ENCODE peak calls at places on chromosomes 7 and 10, in four cellular contexts. F is A549, S is lung, O is psoas muscle. Y is an unnamed sample. For H3K9me3 and H3K4me1, the result is how much of the 10 kb centered on the place peaks cover.

GRCh38 chr7:22548313-22548712 is 48.3 kb upstream of the STEAP1B start:
- DNase-seq in F (no peak), S (no peak), O (no peak), Y (no peak)

GRCh38 chr10:8758029-8758428 is 703.5 kb downstream of the GATA3 start:
- DNase-seq in F (no peak), S (no peak), O (no peak), Y (no peak)

GRCh38 chr7:40880581-40880980 is 745.8 kb downstream of the SUGCT start:
- DNase-seq in F (no peak), S (no peak), O (no peak), Y (no peak)

GRCh38 chr10:70786799-70787415 is 1.7 kb upstream of the TBATA start:
- DNase-seq in F (no peak), S (no peak), O (no peak), Y (peak)

GRCh38 chr10:8102708-8103401 is 48.4 kb downstream of the GATA3 start:
- DNase-seq in F (no peak), S (no peak), O (no peak), Y (no peak)

GRCh38 chr7:20598479-20599419 is 16.7 kb upstream of the ABCB5 start:
- DNase-seq in F (peak), S (no peak), O (no peak), Y (no peak)

GRCh38 chr7:72098812-72099211 is 313.3 kb downstream of the CALN1 start:
- DNase-seq in F (no peak), S (no peak), O (no peak), Y (peak)

GRCh38 chr7:6589829-6590644 is at the start of gene INTS15:
- DNase-seq in F (peak), S (peak), O (peak), Y (no peak)

GRCh38 chr10:74189999-74190421 is 39.0 kb downstream of the ADK start:
- DNase-seq in F (peak), S (peak), O (no peak), Y (no peak)

GRCh38 chr10:86349940-86350630 is 16.5 kb downstream of the GRID1 start:
- DNase-seq in F (no peak), S (no peak), O (peak), Y (no peak)

GRCh38 chr7:26379711-26380110 is 88.0 kb downstream of the SNX10 start:
- DNase-seq in F (no peak), S (no peak), O (no peak), Y (no peak)

GRCh38 chr10:93652857-93653256 is 40.5 kb downstream of the PDE6C start:
- DNase-seq in F (no peak), S (no peak), O (no peak), Y (no peak)

GRCh38 chr7:24477807-24478655 is 95.2 kb upstream of the PALS2 start:
- DNase-seq in F (peak), S (no peak), O (no peak), Y (no peak)

GRCh38 chr10:102020938-102021337 is 35.0 kb downstream of the ARMH3 start:
- DNase-seq in F (no peak), S (no peak), O (no peak), Y (no peak)

GRCh38 chr10:37734971-37735370 is 122.4 kb downstream of the ZNF248 start:
- DNase-seq in F (peak), S (no peak), O (no peak), Y (no peak)

GRCh38 chr10:99370993-99371392 is 41.8 kb downstream of the CNNM1 start:
- DNase-seq in F (peak), S (no peak), O (no peak), Y (no peak)

GRCh38 chr10:127364034-127364433 is 167.6 kb upstream of the INSYN2A start:
- DNase-seq in F (no peak), S (no peak), O (no peak), Y (no peak)

GRCh38 chr7:111676811-111677210 is 114.5 kb upstream of the IMMP2L start:
- DNase-seq in F (no peak), S (no peak), O (no peak), Y (no peak)

GRCh38 chr10:6494934-6495592 is 85.0 kb downstream of the PRKCQ start:
- DNase-seq in F (no peak), S (no peak), O (no peak), Y (no peak)

GRCh38 chr7:71739520-71740195 is 607.7 kb downstream of the GALNT17 start:
- DNase-seq in F (no peak), S (no peak), O (no peak), Y (no peak)

GRCh38 chr7:38660427-38661099 is 29.4 kb upstream of the AMPH start:
- DNase-seq in F (peak), S (no peak), O (no peak), Y (no peak)

GRCh38 chr10:21318768-21319167 is 206.7 kb downstream of the SKIDA1 start:
- DNase-seq in F (no peak), S (no peak), O (no peak), Y (no peak)

GRCh38 chr7:92916751-92917369 is 80.5 kb upstream of the CDK6 start:
- DNase-seq in F (peak), S (no peak), O (no peak), Y (no peak)

GRCh38 chr7:116683786-116684185 is 11.8 kb downstream of the MET start:
- DNase-seq in F (no peak), S (no peak), O (no peak), Y (no peak)

GRCh38 chr7:92485267-92485892 is 7.6 kb upstream of the ERVW-1 start:
- DNase-seq in F (no peak), S (no peak), O (no peak), Y (no peak)

GRCh38 chr7:36677769-36678435 is 46.4 kb downstream of the AOAH start:
- DNase-seq in F (no peak), S (no peak), O (no peak), Y (no peak)

GRCh38 chr10:78846770-78847169 is 222.0 kb upstream of the ZMIZ1 start:
- DNase-seq in F (no peak), S (no peak), O (peak), Y (no peak)

GRCh38 chr7:30148951-30149459 is 14.2 kb downstream of the MTURN start:
- DNase-seq in F (no peak), S (peak), O (no peak), Y (no peak)

GRCh38 chr10:98340261-98340675 is 72.3 kb upstream of the LOXL4 start:
- DNase-seq in F (no peak), S (no peak), O (no peak), Y (no peak)

GRCh38 chr10:90675621-90676020 is 182.2 kb downstream of the HTR7 start:
- DNase-seq in F (no peak), S (no peak), O (no peak), Y (no peak)
- H3K4me3 ChIP-seq in F (no peak), S (no peak), O (no peak), Y (no peak)

GRCh38 chr10:106520698-106521097 is 643.8 kb downstream of the SORCS1 start:
- DNase-seq in F (no peak), S (no peak), O (no peak), Y (no peak)
- H3K9me3 ChIP-seq in F (under half), S (under half), O (under half), Y (under half)

DNA sequence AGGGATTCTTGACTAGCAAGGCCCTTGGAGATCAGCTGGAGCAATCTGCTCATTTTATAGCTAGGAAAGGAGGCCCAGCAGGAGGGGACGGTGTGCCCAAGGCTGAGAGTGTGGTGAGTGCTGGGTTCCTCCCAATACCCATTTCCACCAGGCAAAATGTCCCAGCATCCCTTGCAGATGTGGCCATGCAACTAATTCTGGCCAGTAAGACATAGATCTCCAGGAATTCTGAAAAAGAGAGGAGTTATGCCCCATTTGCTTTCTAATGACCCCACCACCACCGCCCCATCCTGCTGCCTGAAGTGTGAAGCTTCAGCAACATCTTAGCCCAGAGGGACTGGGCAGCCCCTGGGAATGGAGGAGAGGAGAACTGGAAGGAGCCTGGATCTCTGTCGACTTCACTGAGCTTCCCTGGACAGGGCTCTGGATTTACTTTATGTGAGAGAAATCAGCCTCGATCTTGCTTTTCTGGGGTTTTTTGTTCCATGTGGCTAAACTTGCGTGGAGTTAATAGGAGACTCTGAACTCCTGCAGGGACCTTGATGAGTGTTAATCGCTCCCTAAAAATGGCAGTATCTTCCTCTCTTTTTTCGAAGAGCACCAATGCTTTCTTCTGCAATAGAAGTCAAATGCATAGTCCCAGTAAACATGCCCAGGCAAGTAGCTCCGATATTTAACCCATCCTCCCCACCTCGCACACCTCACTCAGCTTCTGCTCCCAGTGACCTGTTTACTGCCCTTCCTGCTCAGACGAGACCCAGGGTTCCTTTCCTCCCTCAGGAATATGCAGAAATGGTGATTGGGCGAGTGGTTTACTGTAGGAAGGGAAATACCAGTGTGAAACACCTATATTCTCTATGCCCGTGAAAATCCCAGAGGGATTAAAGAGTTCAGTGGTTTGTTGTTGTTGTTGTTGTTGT is 127.5 kb upstream of the GPR26 start:
- DNase-seq in F (no peak), S (no peak), O (no peak), Y (peak)
- H3K4me1 ChIP-seq in F (under half), S (under half), O (under half), Y (under half)

DNA sequence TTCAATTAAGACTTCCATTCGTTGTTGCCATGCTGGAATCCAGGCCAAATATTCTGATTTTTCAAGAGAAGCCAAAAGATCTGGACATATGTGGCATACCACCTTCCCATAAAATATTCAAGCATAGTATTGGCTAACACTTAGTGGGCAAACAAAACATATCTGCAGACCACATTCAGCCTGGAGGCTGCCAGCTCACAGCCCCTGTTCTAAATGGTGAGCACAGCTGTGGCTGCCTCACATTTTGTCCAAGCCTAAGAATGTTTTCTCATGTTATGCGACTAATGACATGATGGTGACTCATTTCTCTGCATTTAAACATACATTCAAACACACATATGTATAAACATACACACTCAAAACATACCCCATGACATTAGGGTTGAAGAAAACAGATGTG is 10.6 kb upstream of the CALU start:
- DNase-seq in F (no peak), S (no peak), O (no peak), Y (no peak)
- H3K4me3 ChIP-seq in F (no peak), S (no peak), O (no peak), Y (no peak)

GRCh38 chr7:56250135-56250534 is 133.9 kb upstream of the NUPR2 start:
- DNase-seq in F (no peak), S (no peak), O (no peak), Y (no peak)
- H3K9me3 ChIP-seq in F (under half), S (under half), O (under half), Y (under half)

GRCh38 chr7:107392811-107393210 is 77.0 kb upstream of the GPR22 start:
- DNase-seq in F (no peak), S (no peak), O (no peak), Y (no peak)

GRCh38 chr7:107394301-107394700 is 75.6 kb upstream of the GPR22 start:
- DNase-seq in F (no peak), S (no peak), O (no peak), Y (no peak)

GRCh38 chr7:107388604-107389003 is 81.3 kb upstream of the GPR22 start:
- DNase-seq in F (no peak), S (no peak), O (no peak), Y (no peak)

GRCh38 chr7:107387573-107388219 is 82.2 kb upstream of the GPR22 start:
- DNase-seq in F (no peak), S (no peak), O (no peak), Y (no peak)

DNA sequence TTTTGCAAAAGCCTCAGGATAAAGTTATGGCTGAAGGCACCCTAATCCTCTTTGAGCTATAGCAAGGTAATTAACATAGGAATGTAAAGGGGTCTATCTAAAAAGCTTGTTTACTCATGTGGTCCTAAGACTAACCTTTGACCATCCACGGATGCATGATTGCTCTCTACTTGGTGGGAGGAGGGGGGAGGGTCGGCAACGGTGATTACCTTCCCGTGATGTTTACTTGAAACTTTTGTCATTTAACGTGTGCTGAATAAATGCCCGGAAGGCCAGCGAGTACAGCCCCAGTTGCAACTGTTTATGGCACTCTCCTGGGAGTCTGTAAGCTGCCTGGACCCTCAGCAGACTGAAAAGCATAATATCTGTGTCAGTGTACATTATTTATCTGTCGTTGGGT is 78.9 kb upstream of the GPR22 start:
- DNase-seq in F (no peak), S (no peak), O (no peak), Y (no peak)
- H3K4me1 ChIP-seq in F (under half), S (under half), O (under half), Y (under half)

GRCh38 chr7:67854236-67854635 is 857.6 kb downstream of the TYW1 start:
- DNase-seq in F (no peak), S (no peak), O (no peak), Y (no peak)
- H3K4me3 ChIP-seq in F (no peak), S (no peak), O (no peak), Y (no peak)

GRCh38 chr7:57354195-57354594 is 95.8 kb upstream of the ZNF716 start:
- DNase-seq in F (no peak), S (no peak), O (no peak), Y (no peak)

GRCh38 chr7:57342954-57343353 is 107.0 kb upstream of the ZNF716 start:
- DNase-seq in F (no peak), S (no peak), O (no peak), Y (no peak)

GRCh38 chr7:57344957-57345356 is 105.0 kb upstream of the ZNF716 start:
- DNase-seq in F (no peak), S (no peak), O (no peak), Y (no peak)

GRCh38 chr7:57343901-57344622 is 105.9 kb upstream of the ZNF716 start:
- DNase-seq in F (no peak), S (no peak), O (peak), Y (no peak)

DNA sequence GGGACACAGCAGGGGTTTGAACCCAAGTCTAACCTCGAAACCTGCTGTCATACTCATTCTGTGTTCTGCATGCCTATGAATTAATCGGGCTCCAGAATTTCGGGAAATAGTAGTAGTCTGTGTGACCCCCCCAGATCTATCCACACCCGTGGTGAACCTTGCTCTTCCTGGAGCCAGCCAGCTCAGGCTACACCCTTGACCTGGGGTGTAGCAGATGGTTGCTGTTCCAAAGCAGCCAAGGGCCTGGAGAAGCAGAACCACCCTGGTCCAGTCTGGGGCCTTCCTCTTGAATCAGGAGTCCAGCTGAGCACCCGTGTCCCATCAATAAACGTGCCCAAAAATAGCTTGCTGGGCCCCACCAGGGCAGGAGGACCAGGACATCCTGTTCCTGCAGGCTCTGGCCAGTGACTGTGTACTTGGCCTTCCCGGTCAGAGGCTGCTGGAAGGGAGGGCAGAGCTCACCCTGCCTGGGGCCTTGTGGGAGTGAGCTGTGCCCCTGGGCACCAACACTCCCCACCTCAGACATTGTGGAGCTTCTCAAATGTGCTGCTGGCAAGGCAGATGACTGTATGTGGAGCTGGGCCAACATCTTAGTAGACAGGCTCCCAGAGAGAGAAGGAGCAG is 101.2 kb upstream of the ZNF716 start:
- DNase-seq in F (no peak), S (no peak), O (peak), Y (no peak)
- H3K9me3 ChIP-seq in F (under half), S (under half), O (under half), Y (under half)

Y was measured in vagina.